ENCODE peak calls at places on chromosomes 1 and 21, in seven cellular contexts. U, K, P, J, B, F and X are unnamed samples.

GRCh38 chr1:4825841-4826450 is 171.5 kb downstream of the AJAP1 start:
- DNase-seq in K (no peak), F (no peak), P (no peak), J (no peak), U (peak), B (no peak), X (no peak)

GRCh38 chr1:10888289-10888688 is 91.8 kb upstream of the CASZ1 start:
- DNase-seq in J (no peak), K (no peak), F (no peak), B (no peak), U (no peak), P (no peak), X (no peak)

GRCh38 chr1:153513023-153513422 is 22.8 kb downstream of the S100A6 start:
- DNase-seq in K (no peak), P (no peak), U (peak), F (no peak), J (no peak), B (no peak), X (no peak)

GRCh38 chr1:208747979-208748378 is 503.8 kb upstream of the PLXNA2 start:
- DNase-seq in B (no peak), U (no peak), P (no peak), F (no peak), K (no peak), J (no peak), X (no peak)

GRCh38 chr21:38679531-38679930 is 126.2 kb upstream of the ETS2 start:
- DNase-seq in P (no peak), B (no peak), U (no peak), K (no peak), J (no peak), F (no peak), X (no peak)

GRCh38 chr21:39020751-39021474 is 162.3 kb downstream of the PSMG1 start:
- DNase-seq in J (no peak), K (peak), U (peak), B (no peak), F (peak), P (peak), X (no peak)

GRCh38 chr21:22711636-22712035 is 1713.4 kb downstream of the NCAM2 start:
- DNase-seq in B (no peak), U (no peak), F (no peak), P (no peak), K (no peak), J (no peak), X (no peak)

GRCh38 chr21:38219049-38219628 is 37.7 kb upstream of the KCNJ15 start:
- DNase-seq in J (peak), B (peak), K (peak), P (peak), U (peak), F (peak), X (peak)

GRCh38 chr1:157105988-157106812 is 6.6 kb upstream of the ETV3L start:
- DNase-seq in B (peak), J (no peak), P (no peak), K (peak), F (no peak), U (peak), X (no peak)

GRCh38 chr1:199448641-199449040 is 578.9 kb upstream of the NR5A2 start:
- DNase-seq in K (no peak), P (no peak), F (no peak), U (no peak), J (no peak), B (no peak), X (no peak)

GRCh38 chr1:36161656-36162531 is 5.9 kb downstream of the MAP7D1 start:
- DNase-seq in J (peak), K (peak), F (no peak), P (no peak), U (no peak), B (peak), X (no peak)

GRCh38 chr1:25767437-25767770 is 32.6 kb upstream of the SELENON start:
- DNase-seq in B (no peak), U (no peak), P (no peak), K (no peak), J (no peak), F (no peak), X (no peak)

GRCh38 chr1:116817582-116818064 is 63.4 kb downstream of the CD2 start:
- DNase-seq in K (peak), F (peak), J (peak), U (peak), P (no peak), B (peak), X (no peak)

GRCh38 chr1:41539416-41539800 is 54.9 kb upstream of the EDN2 start:
- DNase-seq in P (no peak), U (no peak), B (no peak), K (peak), F (no peak), J (no peak), X (no peak)

GRCh38 chr1:41380979-41381690 is 19.9 kb downstream of the FOXO6 start:
- DNase-seq in K (no peak), U (no peak), J (peak), F (peak), B (peak), P (no peak), X (no peak)

GRCh38 chr1:168845083-168845650 is 116.2 kb upstream of the DPT start:
- DNase-seq in U (no peak), B (peak), K (no peak), F (no peak), J (peak), P (no peak), X (no peak)

GRCh38 chr1:69738458-69738857 is 170.7 kb downstream of the LRRC7 start:
- DNase-seq in B (no peak), F (peak), K (no peak), J (no peak), P (no peak), U (no peak), X (no peak)

GRCh38 chr1:240705584-240705983 is 93.6 kb upstream of the GREM2 start:
- DNase-seq in K (no peak), J (no peak), F (no peak), B (no peak), P (no peak), U (no peak), X (no peak)

GRCh38 chr1:10598088-10598712 is 123.5 kb downstream of the PEX14 start:
- DNase-seq in K (no peak), B (peak), F (no peak), J (no peak), U (peak), P (no peak), X (no peak)

GRCh38 chr1:55912438-55912837 is 666.9 kb downstream of the PLPP3 start:
- DNase-seq in F (no peak), U (no peak), K (no peak), B (no peak), P (no peak), J (no peak), X (no peak)

GRCh38 chr21:38945536-38946245 is 140.0 kb downstream of the ETS2 start:
- DNase-seq in P (no peak), B (no peak), J (no peak), F (no peak), U (no peak), K (peak), X (no peak)

GRCh38 chr1:196160066-196160795 is 448.0 kb downstream of the KCNT2 start:
- DNase-seq in P (no peak), J (no peak), F (no peak), U (no peak), K (no peak), B (no peak), X (no peak)

GRCh38 chr21:46114963-46115362 is 17.1 kb downstream of the COL6A2 start:
- DNase-seq in K (peak), P (no peak), U (no peak), B (no peak), F (peak), J (no peak), X (peak)

GRCh38 chr1:81799939-81800740 is 594 bp upstream of the ADGRL2 start:
- DNase-seq in B (peak), F (peak), J (no peak), P (peak), U (peak), K (peak), X (peak)

GRCh38 chr1:93801471-93801870 is 77.5 kb downstream of the DNTTIP2 start:
- DNase-seq in K (no peak), B (no peak), U (peak), F (no peak), P (no peak), J (no peak), X (no peak)

GRCh38 chr1:24112381-24113169 is 640 bp upstream of the MYOM3 start:
- DNase-seq in P (peak), K (peak), J (peak), B (peak), U (peak), F (peak), X (peak)

GRCh38 chr1:45842786-45843185 is 39.4 kb downstream of the MAST2 start:
- DNase-seq in P (no peak), B (no peak), F (no peak), U (no peak), J (no peak), K (no peak), X (no peak)

GRCh38 chr1:184489908-184490307 is 103.1 kb downstream of the C1orf21 start:
- DNase-seq in P (no peak), U (no peak), B (no peak), K (no peak), F (no peak), J (no peak), X (no peak)

GRCh38 chr21:28910280-28910887 is 82.3 kb downstream of the LTN1 start:
- DNase-seq in B (no peak), J (no peak), U (no peak), F (no peak), K (no peak), P (no peak), X (no peak)
- TF ChIP-seq POLR2A in B (no peak), J (no peak), U (no peak), F (no peak), K (no peak), P (no peak), X (no peak)

DNA sequence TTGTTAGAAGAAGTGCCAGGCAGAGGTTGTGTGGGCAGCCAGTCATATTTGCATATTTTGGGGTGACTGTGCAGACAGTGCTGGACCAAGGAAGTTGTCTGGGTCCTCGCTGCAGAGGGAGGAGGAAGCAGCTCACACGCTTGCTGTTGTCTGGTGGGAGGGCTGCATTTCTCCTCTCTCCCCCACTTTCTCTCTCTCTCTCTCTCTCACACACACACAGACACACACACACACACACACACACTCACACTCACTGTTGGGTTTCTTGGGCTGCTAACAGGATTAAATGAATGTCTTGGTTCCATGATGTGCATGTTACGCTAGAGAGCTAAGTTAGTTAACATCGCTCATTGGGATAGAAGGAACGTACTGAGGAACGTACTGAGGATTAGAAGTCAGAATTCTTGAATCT is 72.9 kb downstream of the AGPAT3 start:
- DNase-seq in K (peak), B (no peak), J (no peak), P (no peak), F (no peak), U (no peak), X (no peak)
- TF ChIP-seq POLR2A in K (no peak), B (no peak), J (no peak), P (no peak), F (no peak), U (no peak), X (no peak)

GRCh38 chr1:210340311-210340710 is 11.6 kb downstream of the HHAT start:
- DNase-seq in B (no peak), J (no peak), K (no peak), F (no peak), P (no peak), U (no peak), X (no peak)

GRCh38 chr1:210340751-210341328 is 12.1 kb downstream of the HHAT start:
- DNase-seq in P (no peak), J (no peak), U (no peak), K (no peak), B (no peak), F (no peak), X (no peak)

GRCh38 chr1:210339500-210339899 is 10.8 kb downstream of the HHAT start:
- DNase-seq in P (no peak), J (no peak), K (no peak), B (no peak), U (no peak), F (no peak), X (no peak)

GRCh38 chr1:210344706-210345105 is 16.0 kb downstream of the HHAT start:
- DNase-seq in B (no peak), F (no peak), J (no peak), U (no peak), P (no peak), K (no peak), X (no peak)

GRCh38 chr1:210342986-210343780 is 14.5 kb downstream of the HHAT start:
- DNase-seq in F (no peak), U (no peak), B (no peak), K (peak), J (no peak), P (no peak), X (no peak)
- TF ChIP-seq POLR2A in F (no peak), U (no peak), B (no peak), K (no peak), J (no peak), P (no peak), X (no peak)

DNA sequence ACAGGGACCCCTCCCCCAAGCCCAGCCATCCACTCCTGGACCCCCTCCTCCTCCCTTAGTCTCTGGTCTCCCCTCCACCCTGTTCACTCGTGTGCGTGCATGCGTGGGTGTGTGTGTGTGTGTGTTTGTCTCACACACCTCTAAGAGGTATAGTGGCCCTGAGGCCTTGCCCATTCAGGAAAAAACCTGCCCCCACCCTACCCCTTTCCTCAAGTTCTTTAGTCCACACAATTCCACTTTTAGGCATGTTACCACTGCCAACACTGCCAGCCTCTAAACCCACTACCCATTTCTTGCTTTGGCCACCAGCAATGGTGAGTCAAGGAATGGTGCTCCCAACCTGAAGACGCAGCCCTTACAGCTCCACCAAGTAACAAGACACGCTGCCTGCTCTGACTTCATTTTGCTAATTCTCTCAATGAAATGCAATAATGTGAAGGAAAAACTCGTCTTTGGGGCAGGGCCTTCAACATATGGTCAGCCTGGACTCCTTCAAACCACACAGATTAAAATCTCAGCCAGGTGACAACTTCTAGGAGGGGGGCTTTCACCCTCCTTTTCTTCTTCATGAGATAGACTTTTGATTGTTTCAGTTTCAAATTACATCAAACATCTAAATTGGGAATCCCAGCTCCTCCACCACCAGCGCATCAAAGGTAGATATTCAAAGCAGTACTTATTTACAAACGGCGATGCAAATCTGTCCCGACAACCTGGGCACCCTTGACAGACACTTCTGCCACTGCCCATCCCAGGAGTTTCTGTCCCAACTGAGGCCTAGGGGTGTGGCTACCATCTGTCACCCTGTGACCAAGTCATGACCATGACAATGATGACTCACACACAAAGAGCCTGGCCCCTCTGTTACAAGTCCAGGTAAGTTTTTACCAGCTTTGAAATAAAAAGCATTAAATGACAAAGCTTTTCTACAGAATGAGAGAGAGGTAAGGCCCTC is 29.8 kb downstream of the SSBP3 start:
- DNase-seq in B (no peak), F (no peak), J (peak), P (no peak), U (no peak), K (peak), X (no peak)
- TF ChIP-seq POLR2A in B (no peak), F (no peak), J (no peak), P (no peak), U (no peak), K (no peak), X (no peak)

GRCh38 chr1:28671254-28671780 is 2.7 kb downstream of the GMEB1 start:
- DNase-seq in J (no peak), P (no peak), F (no peak), U (no peak), K (no peak), B (no peak), X (no peak)

GRCh38 chr1:28663871-28664470 is 4.6 kb upstream of the GMEB1 start:
- DNase-seq in P (no peak), B (no peak), J (no peak), K (no peak), F (no peak), U (no peak), X (no peak)

GRCh38 chr1:28666806-28667205 is 1.8 kb upstream of the GMEB1 start:
- DNase-seq in J (no peak), B (no peak), U (no peak), P (no peak), K (no peak), F (no peak), X (no peak)

GRCh38 chr1:28668191-28668955 is at the start of gene GMEB1:
- DNase-seq in K (peak), J (peak), B (peak), F (peak), P (peak), U (peak), X (peak)

DNA sequence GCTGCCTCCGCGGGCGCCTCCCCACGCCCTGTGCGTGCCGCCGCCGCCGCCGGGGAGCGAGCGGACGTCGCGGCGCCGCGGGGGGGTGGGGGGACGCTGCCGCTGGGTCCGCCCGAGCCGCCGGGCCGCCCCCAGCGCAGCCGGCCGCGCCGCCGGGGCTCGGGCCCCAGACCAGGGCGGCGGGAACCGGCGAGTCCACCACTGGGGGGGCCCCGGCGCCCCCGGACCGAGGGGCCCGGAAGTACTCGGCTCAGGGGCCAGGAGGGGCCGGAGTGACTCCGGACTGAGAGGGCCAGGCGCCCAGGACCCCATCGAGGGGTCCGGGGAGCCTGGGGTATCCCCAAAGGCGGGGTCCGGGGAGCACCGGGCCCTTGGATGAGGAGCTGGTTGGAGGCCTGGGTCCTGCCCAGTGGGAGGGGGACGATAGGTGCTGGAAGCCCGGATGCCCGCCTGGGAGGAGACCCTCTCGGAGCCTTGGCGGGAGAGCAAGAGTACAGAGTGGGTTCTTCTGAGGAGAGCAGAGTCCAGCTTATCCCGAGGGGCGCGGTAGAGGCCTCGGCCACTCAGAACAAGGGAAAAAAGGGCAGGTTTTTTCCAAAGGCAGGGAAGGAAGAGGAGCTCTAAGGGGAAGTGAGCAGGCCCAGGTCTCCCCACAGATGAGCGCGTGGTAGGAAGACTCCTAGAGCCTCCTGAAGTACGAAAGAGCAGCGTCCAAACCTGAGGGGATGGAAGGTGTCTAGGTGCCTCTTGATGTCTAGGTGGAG is 554 bp downstream of the GMEB1 start:
- DNase-seq in U (peak), F (peak), B (peak), P (no peak), J (peak), K (peak), X (no peak)
- TF ChIP-seq POLR2A in U (no peak), F (no peak), B (no peak), P (no peak), J (no peak), K (peak), X (no peak)